ENCODE peak calls at places on chromosomes 16 and 17, in seven cellular contexts. J is transverse colon, T is neural progenitor cell, Z is NB4, F is HAP-1, R is uterus, M is AG10803. V is an unnamed sample.

GRCh38 chr16:49463529-49463928 is 89.9 kb downstream of the C16orf78 start:
- DNase-seq in J (peak; percentile 72), T (peak; percentile 71), Z (peak; percentile 36), F (no peak), R (no peak), M (no peak), V (no peak)

GRCh38 chr17:227581-228222 is 46.3 kb upstream of the DOC2B start:
- DNase-seq in J (no peak), T (no peak), Z (no peak), F (no peak), R (no peak), M (no peak), V (no peak)

GRCh38 chr17:34024303-34025178 is 230.5 kb upstream of the CCL2 start:
- DNase-seq in J (no peak), T (peak; percentile 30), Z (no peak), F (no peak), R (no peak), M (no peak), V (no peak)

GRCh38 chr17:3845361-3845753 is 689 bp downstream of the NCBP3 start:
- DNase-seq in J (peak; percentile 24), T (no peak), Z (peak; percentile 27), F (no peak), R (no peak), M (peak; percentile 15), V (no peak)

GRCh38 chr17:3740611-3741073 is 16.9 kb downstream of the HASPIN start:
- DNase-seq in J (peak; percentile 28), T (no peak), Z (no peak), F (no peak), R (no peak), M (no peak), V (no peak)

GRCh38 chr16:77987772-77988171 is 34.6 kb upstream of the CLEC3A start:
- DNase-seq in J (no peak), T (no peak), Z (no peak), F (no peak), R (no peak), M (no peak), V (no peak)

GRCh38 chr17:58995247-58995940 is 111.3 kb downstream of the TRIM37 start:
- DNase-seq in J (no peak), T (no peak), Z (no peak), F (no peak), R (no peak), M (peak; percentile 34), V (no peak)

GRCh38 chr16:31273676-31274075 is 13.9 kb downstream of the ITGAM start:
- DNase-seq in J (no peak), T (no peak), Z (no peak), F (no peak), R (no peak), M (peak; percentile 46), V (peak; percentile 31)

GRCh38 chr17:6870841-6871240 is 39.3 kb upstream of the TEKT1 start:
- DNase-seq in J (no peak), T (no peak), Z (no peak), F (no peak), R (no peak), M (no peak), V (no peak)

GRCh38 chr16:50879873-50880695 is 138.2 kb downstream of the CYLD start:
- DNase-seq in J (no peak), T (peak; percentile 95), Z (peak; percentile 71), F (no peak), R (no peak), M (no peak), V (no peak)

GRCh38 chr17:6343736-6344135 is 91.2 kb downstream of the AIPL1 start:
- DNase-seq in J (no peak), T (no peak), Z (no peak), F (no peak), R (no peak), M (no peak), V (no peak)

GRCh38 chr17:4939554-4939803 is 367 bp downstream of the SLC25A11 start:
- DNase-seq in J (peak; percentile 32), T (no peak), Z (no peak), F (no peak), R (no peak), M (no peak), V (no peak)

GRCh38 chr17:20008242-20009051 is 712 bp upstream of the SPECC1 start:
- DNase-seq in J (peak; percentile 28), T (peak; percentile 54), Z (peak; percentile 43), F (no peak), R (peak; percentile 27), M (no peak), V (peak; percentile 15)

GRCh38 chr17:51230306-51230705 is 29.5 kb downstream of the MBTD1 start:
- DNase-seq in J (no peak), T (no peak), Z (peak; percentile 6), F (no peak), R (no peak), M (peak; percentile 48), V (peak; percentile 24)

GRCh38 chr17:22090263-22090935 is 398.1 kb downstream of the KCNJ18 start:
- DNase-seq in J (no peak), T (no peak), Z (no peak), F (no peak), R (no peak), M (no peak), V (no peak)

GRCh38 chr17:45705123-45706009 is 78.8 kb upstream of the CRHR1 start:
- DNase-seq in J (no peak), T (no peak), Z (peak; percentile 18), F (no peak), R (no peak), M (no peak), V (peak; percentile 57)

GRCh38 chr16:84913315-84913714 is 93.5 kb downstream of the CRISPLD2 start:
- DNase-seq in J (peak; percentile 46), T (no peak), Z (peak; percentile 52), F (no peak), R (peak; percentile 83), M (no peak), V (no peak)

GRCh38 chr16:75566040-75566888 is at the start of gene GABARAPL2:
- DNase-seq in J (peak; percentile 90), T (peak; percentile 98), Z (peak; percentile 89), F (peak; percentile 71), R (peak; percentile 74), M (peak; percentile 64), V (peak; percentile 55)

GRCh38 chr16:23479138-23479537 is 26.1 kb upstream of the COG7 start:
- DNase-seq in J (no peak), T (no peak), Z (no peak), F (no peak), R (no peak), M (no peak), V (no peak)
- H3K4me3 ChIP-seq in J (no peak overlapping the region), T (no peak overlapping the region), Z (no peak overlapping the region), F (no peak overlapping the region), R (no peak overlapping the region), M (no peak overlapping the region), V (no peak overlapping the region)

GRCh38 chr16:20875358-20875656 is 24.9 kb downstream of the DCUN1D3 start:
- DNase-seq in J (no peak), T (no peak), Z (no peak), F (no peak), R (no peak), M (no peak), V (no peak)
- H3K4me3 ChIP-seq in J (no peak overlapping the region), T (no peak overlapping the region), Z (no peak overlapping the region), F (no peak overlapping the region), R (no peak overlapping the region), M (no peak overlapping the region), V (no peak overlapping the region)

DNA sequence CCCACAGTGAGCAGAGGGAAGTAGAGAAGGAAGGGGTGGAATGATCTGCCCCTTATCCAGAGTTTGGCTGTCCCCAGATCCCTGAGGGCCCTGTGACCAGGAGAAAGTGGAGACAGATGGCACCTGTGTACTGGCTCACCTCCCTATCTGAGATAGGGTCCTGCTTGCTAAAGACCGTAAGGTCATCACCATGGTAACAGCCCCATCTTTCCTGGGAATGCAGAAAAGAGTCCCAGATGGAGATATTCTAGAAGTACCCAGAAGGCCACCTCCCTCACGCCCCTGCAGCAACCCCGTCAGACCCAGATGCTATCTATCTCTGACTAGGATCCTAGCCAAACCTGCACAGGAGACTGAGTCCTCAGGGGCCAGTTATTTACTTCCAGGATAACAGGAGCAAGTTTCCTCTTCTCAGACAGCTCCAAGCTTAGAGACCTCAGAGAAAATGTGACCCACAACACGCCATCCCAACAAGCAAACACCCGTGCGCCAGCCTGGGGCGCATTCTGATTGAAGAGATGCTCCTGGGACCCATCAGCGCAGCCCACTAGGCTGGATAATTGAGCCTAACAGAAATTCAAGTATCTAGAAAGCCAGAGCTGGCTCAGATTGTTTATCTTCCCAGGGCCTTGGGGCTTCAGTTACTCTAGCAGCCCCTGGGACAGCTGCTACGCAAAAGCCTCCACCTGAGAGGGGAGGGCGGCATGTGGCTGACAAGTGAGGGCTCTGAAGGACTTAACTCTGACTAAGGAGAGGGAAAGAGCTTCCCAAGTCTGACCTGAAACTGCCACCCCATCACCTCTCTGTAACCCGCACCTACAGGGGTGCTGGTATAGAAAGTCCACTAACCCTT is 1.9 kb downstream of the ORMDL3 start:
- DNase-seq in J (no peak), T (no peak), Z (no peak), F (no peak), R (no peak), M (no peak), V (no peak)
- H3K4me3 ChIP-seq in J (no peak overlapping the region), T (no peak overlapping the region), Z (peak overlapping the region; percentile 72), F (no peak overlapping the region), R (no peak overlapping the region), M (peak overlapping the region; percentile 80), V (no peak overlapping the region)

GRCh38 chr16:86763819-86764218 is 185.5 kb downstream of the FOXL1 start:
- DNase-seq in J (no peak), T (no peak), Z (no peak), F (no peak), R (no peak), M (no peak), V (peak; percentile 36)

GRCh38 chr16:86758932-86759331 is 180.6 kb downstream of the FOXL1 start:
- DNase-seq in J (no peak), T (peak; percentile 40), Z (no peak), F (no peak), R (no peak), M (no peak), V (peak; percentile 27)

GRCh38 chr16:86764551-86764950 is 186.2 kb downstream of the FOXL1 start:
- DNase-seq in J (no peak), T (no peak), Z (no peak), F (no peak), R (no peak), M (no peak), V (no peak)

GRCh38 chr16:86762035-86762550 is 183.7 kb downstream of the FOXL1 start:
- DNase-seq in J (no peak), T (no peak), Z (no peak), F (no peak), R (no peak), M (no peak), V (no peak)

DNA sequence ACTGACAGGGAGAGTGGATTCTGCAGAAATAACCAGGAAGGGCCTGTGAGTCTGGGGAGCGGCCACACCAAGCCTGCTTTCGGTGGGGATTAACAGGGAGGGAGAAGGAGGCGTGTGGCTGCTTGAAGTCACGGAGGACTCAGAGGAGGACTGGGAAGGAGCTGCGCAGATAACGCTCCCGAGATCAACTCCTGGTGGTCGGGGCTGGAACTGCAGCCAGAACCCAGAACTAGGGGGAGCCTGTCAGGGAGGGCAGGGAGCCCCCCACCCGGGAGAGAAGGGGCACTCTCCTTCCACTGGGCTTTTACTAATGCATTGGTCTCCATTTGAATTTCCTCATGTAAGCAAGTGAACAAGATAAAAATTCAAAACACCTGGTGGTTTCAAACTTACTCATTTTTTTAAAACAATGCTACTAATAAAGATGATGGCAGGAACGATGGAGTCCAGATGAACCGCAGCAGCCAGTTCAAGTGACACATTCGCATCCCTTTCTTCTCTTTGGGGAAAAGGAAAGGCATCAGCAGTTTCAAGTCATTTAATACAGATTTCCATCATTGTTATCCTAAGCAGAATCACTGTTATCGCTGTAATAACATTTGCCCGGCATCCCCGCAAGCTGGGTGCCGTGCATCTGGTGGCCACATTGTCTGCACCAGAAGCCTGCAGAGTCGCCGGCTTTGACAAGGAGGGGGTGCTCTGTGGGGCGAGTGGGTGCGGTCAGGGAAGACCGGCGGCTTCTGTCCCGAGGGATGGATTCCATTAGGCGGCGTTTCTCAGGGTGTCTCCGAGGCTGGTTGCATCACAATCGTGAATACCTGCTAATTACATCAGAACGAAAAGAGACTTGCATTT is 183.0 kb downstream of the FOXL1 start:
- DNase-seq in J (peak; percentile 32), T (peak; percentile 81), Z (peak; percentile 60), F (peak; percentile 10), R (no peak), M (peak; percentile 89), V (peak; percentile 79)
- H3K4me3 ChIP-seq in J (no peak overlapping the region), T (no peak overlapping the region), Z (no peak overlapping the region), F (no peak overlapping the region), R (no peak overlapping the region), M (peak overlapping the region; percentile 41), V (peak overlapping the region; percentile 28)

V was measured in fibroblast of mammary gland.